ENCODE peak calls at places on chromosomes 4 and X, in eight cellular contexts. T, D, K, S, N, G, Y and E are unnamed samples.

GRCh38 chr4:12791536-12791935 is 692.6 kb downstream of the RAB28 start:
- DNase-seq in T (no peak), G (no peak), D (no peak), K (no peak), N (no peak), S (no peak), Y (no peak), E (no peak)

GRCh38 chr4:187480146-187481145 is 515.1 kb upstream of the ZFP42 start:
- DNase-seq in K (peak), D (no peak), T (no peak), Y (no peak), N (no peak), G (no peak), S (no peak), E (no peak)

GRCh38 chrX:37976153-37976552 is 30.2 kb upstream of the SYTL5 start:
- DNase-seq in D (no peak), G (no peak), K (peak), N (no peak), S (no peak), Y (no peak), T (no peak), E (no peak)

GRCh38 chr4:169042608-169043007 is 32.6 kb upstream of the CBR4 start:
- DNase-seq in T (no peak), K (no peak), D (no peak), G (no peak), N (no peak), Y (no peak), S (no peak), E (no peak)

GRCh38 chr4:2823671-2824328 is 19.8 kb upstream of the ADD1 start:
- DNase-seq in T (no peak), Y (no peak), G (no peak), K (no peak), D (no peak), S (no peak), N (no peak), E (no peak)

GRCh38 chr4:43763029-43763610 is 685.5 kb downstream of the KCTD8 start:
- DNase-seq in T (no peak), K (no peak), N (peak), D (no peak), Y (no peak), S (no peak), G (no peak), E (no peak)

GRCh38 chr4:130029442-130029841 is 933.5 kb downstream of the C4orf33 start:
- DNase-seq in K (no peak), S (no peak), D (peak), Y (no peak), T (no peak), G (no peak), N (no peak), E (no peak)

GRCh38 chr4:83771113-83771705 is 235.3 kb downstream of the GPAT3 start:
- DNase-seq in N (no peak), Y (peak), T (peak), S (peak), K (peak), G (peak), D (peak), E (peak)

GRCh38 chrX:50475208-50475607 is 4.6 kb upstream of the DGKK start:
- DNase-seq in K (no peak), T (no peak), D (no peak), S (no peak), N (no peak), Y (no peak), G (no peak), E (no peak)

GRCh38 chr4:152735302-152735917 is 44.1 kb downstream of the TIGD4 start:
- DNase-seq in K (peak), G (peak), D (no peak), Y (no peak), T (peak), S (peak), N (peak), E (peak)

GRCh38 chr4:173365359-173365996 is 5.3 kb upstream of the SAP30 start:
- DNase-seq in K (no peak), D (no peak), G (no peak), N (no peak), T (no peak), Y (no peak), S (no peak), E (no peak)

GRCh38 chr4:2054217-2054616 is 4.9 kb upstream of the NAT8L start:
- DNase-seq in N (no peak), T (no peak), S (no peak), K (no peak), D (no peak), Y (no peak), G (no peak), E (no peak)

GRCh38 chr4:184599492-184600135 is 49.6 kb downstream of the CASP3 start:
- DNase-seq in K (peak), Y (no peak), G (no peak), T (no peak), D (no peak), N (no peak), S (no peak), E (no peak)

GRCh38 chrX:131778269-131779218 is 234.7 kb downstream of the OR13H1 start:
- DNase-seq in Y (no peak), T (peak), N (peak), G (no peak), K (peak), S (peak), D (no peak), E (no peak)

GRCh38 chr4:176380352-176381157 is 60.8 kb downstream of the SPCS3 start:
- DNase-seq in T (no peak), K (no peak), N (no peak), S (no peak), D (no peak), Y (no peak), G (no peak), E (no peak)

GRCh38 chrX:151870603-151871002 is 42.1 kb upstream of the MAGEA4 start:
- DNase-seq in K (peak), N (no peak), G (no peak), D (no peak), S (no peak), T (peak), Y (peak), E (peak)

DNA sequence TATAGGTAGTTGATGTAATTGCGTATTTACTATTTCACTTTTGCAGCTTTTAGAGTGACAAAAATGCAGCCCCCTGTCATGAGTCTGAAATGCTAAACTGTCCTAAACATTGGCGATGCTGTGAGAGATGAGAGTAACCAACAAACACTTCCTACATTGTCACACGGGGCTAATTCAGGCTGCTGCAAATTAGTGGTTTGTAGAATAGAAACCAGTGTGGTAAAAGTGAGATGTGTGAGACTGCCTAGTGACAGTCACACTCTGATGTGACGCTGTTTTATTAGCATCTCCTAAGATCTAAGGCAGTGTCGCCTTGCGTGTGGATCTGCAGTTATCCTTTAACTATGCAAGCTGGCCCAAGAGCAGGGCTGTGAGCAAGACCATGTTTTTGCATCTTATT is 800.2 kb upstream of the TENM3 start:
- DNase-seq in K (no peak), D (no peak), S (no peak), Y (no peak), N (peak), T (no peak), G (no peak), E (no peak)
- TF ChIP-seq RAD21 in K (no peak), D (no peak), S (no peak), Y (no peak), N (no peak), T (no peak), G (no peak), E (no peak)

GRCh38 chr4:52483186-52483585 is 175.9 kb downstream of the USP46 start:
- DNase-seq in G (no peak), S (peak), T (no peak), Y (no peak), K (no peak), D (no peak), N (no peak), E (no peak)
- TF ChIP-seq RAD21 in G (no peak), S (peak), T (no peak), Y (no peak), K (no peak), D (no peak), N (no peak), E (no peak)

GRCh38 chrX:113059714-113060113 is 219.1 kb upstream of the AMOT start:
- DNase-seq in Y (no peak), S (no peak), T (no peak), N (no peak), G (no peak), D (no peak), K (no peak), E (no peak)
- TF ChIP-seq RAD21 in Y (no peak), S (no peak), T (no peak), N (no peak), G (no peak), D (no peak), K (no peak), E (no peak)

GRCh38 chr4:113811329-113811728 is 49.8 kb upstream of the CAMK2D start:
- DNase-seq in N (no peak), G (no peak), S (no peak), Y (no peak), D (no peak), K (no peak), T (no peak), E (no peak)

GRCh38 chr4:113806850-113807249 is 45.3 kb upstream of the CAMK2D start:
- DNase-seq in D (no peak), G (no peak), K (no peak), S (no peak), Y (no peak), T (no peak), N (no peak), E (no peak)

GRCh38 chr4:113810906-113811305 is 49.4 kb upstream of the CAMK2D start:
- DNase-seq in D (no peak), Y (no peak), G (no peak), K (peak), N (no peak), T (no peak), S (no peak), E (no peak)

GRCh38 chr4:113809313-113809712 is 47.8 kb upstream of the CAMK2D start:
- DNase-seq in Y (no peak), G (no peak), D (no peak), N (no peak), S (no peak), K (no peak), T (no peak), E (no peak)
- TF ChIP-seq RAD21 in Y (no peak), G (no peak), D (no peak), N (no peak), S (no peak), K (no peak), T (no peak), E (no peak)

GRCh38 chr4:151182455-151182854 is 83.0 kb downstream of the RPS3A start:
- DNase-seq in T (no peak), S (peak), K (no peak), G (no peak), Y (no peak), D (no peak), N (no peak), E (no peak)

DNA sequence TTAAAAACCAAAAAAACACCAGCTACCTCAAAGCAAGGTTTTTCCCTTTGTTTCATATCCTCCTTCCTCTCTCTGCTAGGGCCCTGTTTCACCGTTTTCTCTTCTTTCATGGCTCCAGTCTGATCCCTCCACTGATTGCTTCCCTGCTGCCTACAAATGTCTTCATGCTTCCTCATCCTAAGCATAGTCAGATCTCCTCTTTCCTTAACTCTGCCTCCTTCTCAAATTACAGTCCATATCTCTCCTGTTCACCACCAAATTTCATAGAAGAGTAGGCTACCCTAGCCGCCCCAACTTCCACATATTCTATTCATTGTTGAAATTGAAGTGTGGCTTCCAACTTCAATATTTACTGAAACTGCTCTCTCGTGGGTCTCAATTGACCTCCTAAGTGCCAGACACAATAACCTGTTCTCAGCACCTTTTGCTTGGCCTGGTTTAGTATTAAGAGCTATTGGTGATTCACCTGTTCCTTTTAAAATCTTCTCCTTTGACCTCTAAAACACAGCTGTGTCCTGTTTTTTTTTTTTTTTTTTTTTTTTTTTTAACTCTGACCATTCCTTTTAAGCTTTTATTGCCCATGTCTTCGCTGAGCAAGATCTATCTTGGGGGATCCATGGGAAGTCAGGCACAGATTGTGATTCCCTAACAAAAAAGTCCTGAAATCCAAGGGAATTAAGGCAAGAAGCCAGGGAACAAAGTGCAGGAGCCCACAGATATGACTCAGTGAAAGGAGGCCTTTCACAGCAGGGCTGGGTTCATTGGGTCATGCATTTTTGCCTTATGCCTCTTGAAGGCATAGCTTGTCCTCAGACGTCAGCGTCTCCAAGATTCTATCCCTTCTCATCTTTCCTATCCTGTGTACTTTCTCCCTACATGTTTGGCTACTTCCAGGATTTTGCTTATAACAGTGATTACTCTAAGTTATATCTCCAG is 85.4 kb downstream of the RPS3A start:
- DNase-seq in G (no peak), S (no peak), K (peak), N (no peak), T (peak), D (no peak), Y (peak), E (peak)
- TF ChIP-seq RAD21 in G (no peak), S (no peak), K (no peak), N (no peak), T (no peak), D (no peak), Y (no peak), E (no peak)